ENCODE peak calls at places on chromosomes 2 and 18, in four cellular contexts. I is A549, P is K562, T is H1. A is an unnamed sample.

GRCh38 chr2:98412751-98413445 is 31.8 kb upstream of the INPP4A start:
- DNase-seq in I (peak; percentile 72), P (peak; percentile 68), T (peak; percentile 50), A (peak; percentile 77)

GRCh38 chr2:1750270-1750934 is 6.1 kb upstream of the PXDN start:
- DNase-seq in P (no peak), T (no peak), I (no peak), A (no peak)

GRCh38 chr18:10139783-10140410 is 226.1 kb downstream of the VAPA start:
- DNase-seq in I (peak; percentile 15), T (peak; percentile 37), P (no peak), A (no peak)

GRCh38 chr2:70664525-70664924 is 103.5 kb downstream of the ADD2 start:
- DNase-seq in T (no peak), I (no peak), P (no peak), A (no peak)

GRCh38 chr2:232487385-232488096 is at the start of gene ECEL1:
- DNase-seq in I (no peak), P (no peak), T (peak; percentile 71), A (no peak)

GRCh38 chr2:147025611-147026010 is 819.2 kb upstream of the ACVR2A start:
- DNase-seq in T (no peak), I (no peak), P (no peak), A (no peak)

GRCh38 chr2:84458436-84459027 is 548 bp downstream of the SUCLG1 start:
- DNase-seq in I (peak; percentile 7), P (peak; percentile 15), T (no peak), A (peak; percentile 49)

GRCh38 chr2:231455222-231455621 is 9.1 kb downstream of the NCL start:
- DNase-seq in P (no peak), T (no peak), I (no peak), A (no peak)

GRCh38 chr18:71398530-71398929 is 1109.7 kb downstream of the SOCS6 start:
- DNase-seq in I (peak; percentile 3), P (no peak), T (peak; percentile 52), A (peak; percentile 1)

GRCh38 chr2:129757366-129757914 is 222.0 kb upstream of the RAB6C start:
- DNase-seq in I (no peak), P (no peak), T (no peak), A (no peak)

GRCh38 chr2:53913721-53914120 is 54.0 kb upstream of the GPR75 start:
- DNase-seq in I (no peak), P (no peak), T (no peak), A (no peak)

GRCh38 chr2:88355486-88355885 is 97.0 kb downstream of the FOXI3 start:
- DNase-seq in I (no peak), T (no peak), P (no peak), A (no peak)

GRCh38 chr2:146135245-146135644 is 1615.3 kb upstream of the ZEB2 start:
- DNase-seq in I (no peak), T (no peak), P (no peak), A (no peak)

GRCh38 chr2:135587958-135588357 is 56.7 kb downstream of the R3HDM1 start:
- DNase-seq in T (no peak), P (no peak), I (no peak), A (no peak)

GRCh38 chr2:174833737-174834136 is 69.5 kb upstream of the CHRNA1 start:
- DNase-seq in P (no peak), I (no peak), T (no peak), A (no peak)

GRCh38 chr2:79511320-79511951 is 1.4 kb upstream of the CTNNA2 start:
- DNase-seq in I (peak; percentile 43), T (peak; percentile 75), P (peak; percentile 35), A (peak; percentile 61)

GRCh38 chr2:109453596-109453995 is 160.2 kb downstream of the SEPTIN10 start:
- DNase-seq in I (no peak), T (no peak), P (no peak), A (no peak)

GRCh38 chr2:223681125-223681524 is 79.0 kb upstream of the SCG2 start:
- DNase-seq in T (no peak), P (no peak), I (no peak), A (no peak)

GRCh38 chr2:29293830-29294438 is 178.7 kb downstream of the CLIP4 start:
- DNase-seq in T (peak; percentile 86), I (peak; percentile 19), P (peak; percentile 45), A (peak; percentile 19)

GRCh38 chr2:58045580-58046334 is 849 bp upstream of the VRK2 start:
- DNase-seq in I (no peak), T (no peak), P (no peak), A (no peak)

GRCh38 chr18:58087928-58088722 is 44.1 kb downstream of the NEDD4L start:
- DNase-seq in I (no peak), T (no peak), P (peak; percentile 17), A (no peak)

GRCh38 chr18:59743561-59743960 is 46.3 kb upstream of the CCBE1 start:
- DNase-seq in P (no peak), I (no peak), T (no peak), A (no peak)

GRCh38 chr2:4219571-4219970 is 516.2 kb downstream of the DCDC2C start:
- DNase-seq in T (no peak), I (no peak), P (no peak), A (no peak)

GRCh38 chr2:14587119-14587518 is 45.4 kb upstream of the LRATD1 start:
- DNase-seq in I (no peak), P (no peak), T (no peak), A (no peak)

GRCh38 chr2:60306231-60306861 is 247.1 kb downstream of the BCL11A start:
- DNase-seq in I (no peak), T (no peak), P (no peak), A (no peak)

GRCh38 chr2:55428258-55428657 is 8.6 kb upstream of the CCDC88A start:
- DNase-seq in P (no peak), T (no peak), I (no peak), A (no peak)
- TF ChIP-seq PHF8 in P (no peak), T (no peak), I (no peak), A (no peak)

GRCh38 chr2:17646838-17647701 is 106.5 kb downstream of the SMC6 start:
- DNase-seq in T (no peak), P (no peak), I (no peak), A (no peak)

GRCh38 chr2:17644997-17645715 is 104.7 kb downstream of the VSNL1 start:
- DNase-seq in P (no peak), T (no peak), I (no peak), A (no peak)

GRCh38 chr2:17638181-17638743 is 97.8 kb downstream of the VSNL1 start:
- DNase-seq in P (no peak), I (no peak), T (no peak), A (no peak)

GRCh38 chr2:17646096-17646554 is 105.6 kb downstream of the VSNL1 start:
- DNase-seq in T (no peak), P (peak; percentile 45), I (peak; percentile 75), A (peak; percentile 83)

DNA sequence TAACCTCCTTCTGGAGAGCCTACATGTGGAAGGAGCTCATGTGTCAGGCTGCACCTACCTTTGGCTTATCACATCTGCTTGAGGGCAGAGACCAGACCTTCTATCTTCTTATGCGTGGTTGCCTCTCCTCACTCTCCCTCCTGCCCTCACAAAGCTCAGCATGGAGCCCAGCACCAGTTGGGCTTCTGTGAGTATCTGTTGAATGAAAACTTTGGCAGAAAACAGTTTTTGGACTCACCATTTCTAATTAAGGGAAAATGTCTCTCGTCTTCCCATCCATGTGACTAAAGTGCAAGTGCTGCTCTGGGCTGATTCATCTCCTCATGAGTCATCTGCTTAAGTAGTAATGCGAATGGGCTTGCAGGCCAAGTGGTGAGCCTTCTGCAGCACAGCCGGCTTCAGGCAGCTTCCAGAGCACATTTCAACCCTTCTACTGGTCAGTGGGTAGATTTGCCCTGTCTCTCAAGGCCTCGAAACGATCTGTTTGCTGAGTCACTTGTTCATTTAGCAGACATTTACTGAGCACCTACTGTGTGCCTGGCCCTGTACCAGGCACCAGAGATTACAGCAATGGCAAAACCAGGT is 102.6 kb downstream of the VSNL1 start:
- DNase-seq in I (peak; percentile 82), T (peak; percentile 36), P (peak; percentile 57), A (peak; percentile 22)
- TF ChIP-seq PHF8 in I (no peak), T (no peak), P (peak; percentile 20), A (no peak)

DNA sequence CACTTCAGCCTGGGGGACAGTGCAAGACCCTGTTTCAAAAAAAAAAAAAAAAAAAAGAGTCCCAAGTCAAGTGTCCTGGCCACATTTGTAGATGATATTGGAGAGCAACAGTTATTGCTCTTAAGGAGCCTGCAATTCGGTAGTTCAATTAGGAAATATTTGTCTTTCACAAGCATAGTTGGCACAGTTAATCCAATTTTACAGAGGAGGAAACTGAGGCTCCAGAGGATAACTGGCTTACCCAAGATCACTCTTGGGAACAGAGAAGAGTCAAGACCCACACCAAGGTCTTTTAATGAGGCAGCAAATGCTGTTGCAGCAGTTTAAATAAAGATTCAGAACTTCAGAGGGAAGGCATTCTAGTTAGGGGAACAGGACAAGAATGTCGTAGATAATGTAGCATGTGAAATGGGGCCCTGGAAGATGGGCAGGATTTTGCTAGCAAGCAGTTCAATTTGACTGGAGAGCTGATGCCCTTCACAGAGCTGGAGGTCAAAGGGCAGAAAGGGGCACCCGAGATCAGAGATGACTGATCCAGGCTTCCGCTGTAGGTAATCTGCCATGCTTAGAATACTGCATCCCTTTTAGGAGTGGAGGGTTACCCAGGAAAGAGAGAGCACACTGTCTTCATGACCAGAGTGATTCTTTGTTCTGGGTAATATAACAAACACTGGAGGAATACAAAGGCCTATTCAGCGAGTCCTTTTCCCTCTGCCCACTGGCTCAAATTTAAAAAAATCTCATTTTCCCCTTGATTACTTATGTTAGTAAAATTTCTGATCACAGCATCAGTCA is 3.0 kb downstream of the NPC1 start:
- DNase-seq in T (no peak), P (no peak), I (no peak), A (peak; percentile 86)
- TF ChIP-seq PHF8 in T (no peak), P (no peak), I (no peak), A (no peak)

DNA sequence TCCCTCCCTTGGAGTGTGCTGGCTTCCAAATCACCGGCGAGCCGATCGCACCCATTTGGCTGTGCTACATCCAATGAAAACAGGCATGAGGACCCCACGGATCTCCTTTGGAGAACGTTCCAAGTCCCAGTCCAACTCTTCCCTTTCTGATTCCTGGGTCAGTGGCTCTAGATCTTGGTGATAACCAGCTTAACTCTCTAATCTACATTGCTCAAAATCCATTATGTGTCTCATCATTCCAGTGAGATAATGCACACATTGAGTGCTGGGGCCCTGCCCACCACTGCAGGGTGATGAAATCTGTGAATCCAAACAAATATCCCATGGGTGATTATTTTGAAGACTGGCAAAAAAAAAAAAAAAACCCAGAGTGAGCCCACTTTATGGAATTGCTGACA is 232.7 kb upstream of the COPS8 start:
- DNase-seq in T (no peak), P (no peak), I (no peak), A (no peak)
- TF ChIP-seq PHF8 in T (no peak), P (no peak), I (no peak), A (no peak)

GRCh38 chr18:55510809-55511208 is 77.2 kb downstream of the TCF4 start:
- DNase-seq in T (no peak), P (no peak), I (no peak), A (no peak)
- TF ChIP-seq PHF8 in T (no peak), P (no peak), I (no peak), A (no peak)

DNA sequence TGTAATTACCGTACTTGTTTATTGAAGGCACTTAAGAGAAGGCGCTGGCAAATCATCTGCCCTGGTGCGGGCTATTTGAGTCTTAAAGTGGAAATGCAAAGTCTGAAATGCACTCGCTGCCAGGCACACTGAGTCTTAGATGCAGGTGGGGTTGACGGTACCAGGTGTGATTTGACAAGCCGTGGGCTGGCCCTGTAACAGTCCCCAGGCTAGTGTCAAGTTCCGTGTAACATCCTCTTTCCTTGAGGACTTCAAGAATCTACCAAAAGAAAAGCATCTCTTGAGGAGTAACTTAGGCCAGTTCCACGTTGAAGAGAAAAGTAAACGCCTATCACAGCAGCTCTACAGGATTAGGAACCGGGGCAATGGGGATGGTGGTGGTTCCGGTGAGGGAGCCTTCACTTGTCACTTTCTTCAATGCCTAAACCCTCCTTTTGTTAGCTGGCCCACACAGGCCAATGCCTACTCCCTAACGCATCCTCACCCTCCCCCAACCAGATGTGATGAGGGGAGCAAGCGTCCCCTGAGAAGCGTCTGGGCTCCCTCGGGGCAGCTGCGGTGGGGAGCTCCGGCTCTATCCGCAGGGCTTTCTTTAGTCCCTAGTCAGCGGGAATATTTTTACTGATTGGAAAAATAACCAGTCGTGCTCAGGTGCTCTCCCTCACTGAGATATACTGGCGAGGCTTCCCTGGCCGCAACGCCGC is 1.5 kb upstream of the UGP2 start:
- DNase-seq in I (no peak), P (no peak), T (no peak), A (no peak)
- TF ChIP-seq PHF8 in I (peak; percentile 94), P (peak; percentile 87), T (peak; percentile 77), A (no peak)

A was measured in HepG2.